ENCODE peak calls at places on chromosomes 4 and X, in seven cellular contexts. P, S, K, Q, H, Y and E are unnamed samples.

GRCh38 chr4:84956014-84956413 is 10.5 kb downstream of the WDFY3 start:
- DNase-seq in P (no peak), S (no peak), K (no peak), Q (no peak), H (no peak), Y (no peak), E (no peak)

GRCh38 chrX:153981231-153981630 is 8.7 kb downstream of the TMEM187 start:
- DNase-seq in P (no peak), S (no peak), K (no peak), Q (no peak), H (no peak), Y (no peak), E (no peak)

GRCh38 chrX:74446876-74447275 is 25.6 kb downstream of the SLC16A2 start:
- DNase-seq in P (no peak), S (no peak), K (no peak), Q (no peak), H (no peak), Y (no peak), E (no peak)

GRCh38 chr4:110683600-110683999 is 60.7 kb upstream of the PITX2 start:
- DNase-seq in P (no peak), S (no peak), K (no peak), Q (no peak), H (no peak), Y (no peak), E (no peak)

GRCh38 chr4:110518889-110519490 is 43.0 kb downstream of the ENPEP start:
- DNase-seq in P (peak; percentile 49), S (no peak), K (no peak), Q (no peak), H (no peak), Y (no peak), E (no peak)

GRCh38 chrX:124478046-124478445 is 131.7 kb downstream of the SH2D1A start:
- DNase-seq in P (no peak), S (no peak), K (no peak), Q (no peak), H (no peak), Y (no peak), E (no peak)

GRCh38 chr4:17494833-17495232 is 17.1 kb downstream of the QDPR start:
- DNase-seq in P (no peak), S (no peak), K (no peak), Q (no peak), H (no peak), Y (no peak), E (no peak)

GRCh38 chrX:53481093-53481492 is 46.9 kb upstream of the HSD17B10 start:
- DNase-seq in P (no peak), S (no peak), K (peak; percentile 32), Q (no peak), H (no peak), Y (no peak), E (no peak)

GRCh38 chr4:89871211-89871610 is 23.4 kb upstream of the MMRN1 start:
- DNase-seq in P (no peak), S (no peak), K (no peak), Q (no peak), H (no peak), Y (no peak), E (no peak)

GRCh38 chrX:110136136-110136535 is 133.2 kb downstream of the TMEM164 start:
- DNase-seq in P (no peak), S (no peak), K (no peak), Q (no peak), H (no peak), Y (no peak), E (no peak)

GRCh38 chr4:150176559-150176958 is 98.3 kb downstream of the DCLK2 start:
- DNase-seq in P (no peak), S (no peak), K (no peak), Q (no peak), H (no peak), Y (no peak), E (no peak)

GRCh38 chrX:134622056-134622812 is 36.0 kb downstream of the PLAC1 start:
- DNase-seq in P (no peak), S (peak; percentile 23), K (peak; percentile 39), Q (no peak), H (no peak), Y (no peak), E (no peak)

GRCh38 chr4:152529880-152530279 is 6.0 kb downstream of the FBXW7 start:
- DNase-seq in P (no peak), S (no peak), K (no peak), Q (no peak), H (no peak), Y (no peak), E (no peak)

GRCh38 chrX:123422875-123423274 is 238.8 kb downstream of the GRIA3 start:
- DNase-seq in P (peak; percentile 5), S (no peak), K (peak; percentile 3), Q (peak; percentile 13), H (no peak), Y (no peak), E (no peak)

GRCh38 chrX:136867518-136867917 is 13.0 kb downstream of the RBMX start:
- DNase-seq in P (no peak), S (no peak), K (no peak), Q (no peak), H (no peak), Y (no peak), E (no peak)

GRCh38 chrX:128051526-128051925 is 677 bp downstream of the ACTRT1 start:
- DNase-seq in P (no peak), S (no peak), K (no peak), Q (no peak), H (no peak), Y (peak; percentile 52), E (no peak)

DNA sequence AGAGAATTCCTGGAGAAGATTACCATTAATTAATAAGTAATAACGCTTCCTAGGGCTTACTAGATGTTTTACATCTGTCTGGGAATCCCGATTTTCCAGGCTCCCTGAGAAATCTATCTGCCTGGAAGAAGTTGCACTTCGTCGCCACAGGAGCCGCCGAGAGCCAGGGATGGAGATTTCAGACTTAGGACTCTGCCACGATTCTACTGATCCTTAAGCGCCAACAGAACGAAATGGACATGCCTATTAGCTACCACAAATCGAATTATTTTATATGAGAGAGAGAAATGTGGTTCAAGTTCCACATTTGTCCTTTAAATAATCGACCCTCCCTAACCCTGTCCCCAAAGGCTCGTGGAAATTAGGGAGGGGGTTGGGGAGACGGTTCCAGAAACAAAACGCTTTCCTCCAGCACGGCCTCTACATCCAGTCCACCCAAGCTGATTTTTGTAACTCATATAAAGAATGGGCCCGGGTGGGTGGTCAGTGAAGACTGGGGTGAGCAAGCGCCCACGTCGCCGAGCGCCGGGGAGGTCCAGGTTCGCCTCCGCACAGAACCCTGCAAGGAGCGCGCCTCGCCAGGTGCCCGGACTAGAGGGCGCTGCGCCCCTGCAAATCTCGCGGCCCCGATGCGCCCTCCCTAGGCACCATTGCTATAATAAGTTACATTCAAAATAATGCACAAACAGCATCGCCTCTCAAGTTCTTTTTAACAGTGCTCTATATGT is 1.9 kb upstream of the FAT1 start:
- DNase-seq in P (peak; percentile 84), S (peak; percentile 64), K (peak; percentile 72), Q (peak; percentile 74), H (peak; percentile 70), Y (peak; percentile 90), E (peak; percentile 80)
- TF ChIP-seq POLR2A in P (no peak), S (no peak), K (no peak), Q (no peak), H (no peak), Y (no peak), E (no peak)

GRCh38 chr4:958314-958665 is 15.1 kb downstream of the DGKQ start:
- DNase-seq in P (no peak), S (no peak), K (no peak), Q (no peak), H (no peak), Y (peak; percentile 56), E (no peak)

GRCh38 chr4:958836-959337 is 14.5 kb downstream of the DGKQ start:
- DNase-seq in P (no peak), S (no peak), K (no peak), Q (no peak), H (peak; percentile 13), Y (peak; percentile 60), E (no peak)

GRCh38 chr4:956531-957230 is 16.7 kb downstream of the DGKQ start:
- DNase-seq in P (no peak), S (no peak), K (no peak), Q (no peak), H (no peak), Y (peak; percentile 27), E (peak; percentile 45)

GRCh38 chr4:957231-957580 is 16.2 kb downstream of the DGKQ start:
- DNase-seq in P (no peak), S (no peak), K (no peak), Q (no peak), H (no peak), Y (peak; percentile 56), E (no peak)

DNA sequence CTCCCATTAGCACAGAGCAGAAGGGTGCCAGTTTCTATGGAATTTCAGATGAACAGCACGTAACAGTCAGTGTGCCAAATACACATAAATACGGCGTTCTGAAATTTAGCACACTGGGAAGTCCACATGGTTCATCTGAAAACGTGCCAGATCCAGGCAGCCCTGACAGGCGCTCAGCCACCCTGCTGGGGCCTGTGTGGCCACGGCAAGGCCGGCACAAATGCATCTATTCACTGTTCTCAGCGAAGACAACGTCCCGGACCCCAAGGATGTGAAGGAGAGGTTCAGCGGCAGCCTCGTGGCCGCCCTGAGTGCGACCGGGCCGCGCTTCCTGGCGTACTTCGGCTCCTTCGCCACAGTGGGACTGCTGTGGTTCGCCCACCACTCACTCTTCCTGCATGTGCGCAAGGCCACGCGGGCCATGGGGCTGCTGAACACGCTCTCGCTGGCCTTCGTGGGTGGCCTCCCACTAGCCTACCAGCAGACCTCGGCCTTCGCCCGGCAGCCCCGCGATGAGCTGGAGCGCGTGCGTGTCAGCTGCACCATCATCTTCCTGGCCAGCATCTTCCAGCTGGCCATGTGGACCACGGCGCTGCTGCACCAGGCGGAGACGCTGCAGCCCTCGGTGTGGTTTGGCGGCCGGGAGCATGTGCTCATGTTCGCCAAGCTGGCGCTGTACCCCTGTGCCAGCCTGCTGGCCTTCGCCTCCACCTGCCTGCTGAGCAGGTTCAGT is 15.6 kb downstream of the DGKQ start:
- DNase-seq in P (no peak), S (no peak), K (no peak), Q (no peak), H (peak; percentile 13), Y (peak; percentile 49), E (peak; percentile 85)
- TF ChIP-seq POLR2A in P (no peak), S (no peak), K (no peak), Q (no peak), H (no peak), Y (no peak), E (no peak)

GRCh38 chr4:41214158-41215146 is at the start of gene APBB2:
- DNase-seq in P (peak; percentile 83), S (peak; percentile 93), K (peak; percentile 86), Q (peak; percentile 95), H (peak; percentile 95), Y (peak; percentile 98), E (peak; percentile 92)
- TF ChIP-seq POLR2A in P (peak; percentile 62), S (peak; percentile 92), K (peak; percentile 76), Q (peak; percentile 68), H (peak; percentile 88), Y (peak; percentile 66), E (peak; percentile 75)

DNA sequence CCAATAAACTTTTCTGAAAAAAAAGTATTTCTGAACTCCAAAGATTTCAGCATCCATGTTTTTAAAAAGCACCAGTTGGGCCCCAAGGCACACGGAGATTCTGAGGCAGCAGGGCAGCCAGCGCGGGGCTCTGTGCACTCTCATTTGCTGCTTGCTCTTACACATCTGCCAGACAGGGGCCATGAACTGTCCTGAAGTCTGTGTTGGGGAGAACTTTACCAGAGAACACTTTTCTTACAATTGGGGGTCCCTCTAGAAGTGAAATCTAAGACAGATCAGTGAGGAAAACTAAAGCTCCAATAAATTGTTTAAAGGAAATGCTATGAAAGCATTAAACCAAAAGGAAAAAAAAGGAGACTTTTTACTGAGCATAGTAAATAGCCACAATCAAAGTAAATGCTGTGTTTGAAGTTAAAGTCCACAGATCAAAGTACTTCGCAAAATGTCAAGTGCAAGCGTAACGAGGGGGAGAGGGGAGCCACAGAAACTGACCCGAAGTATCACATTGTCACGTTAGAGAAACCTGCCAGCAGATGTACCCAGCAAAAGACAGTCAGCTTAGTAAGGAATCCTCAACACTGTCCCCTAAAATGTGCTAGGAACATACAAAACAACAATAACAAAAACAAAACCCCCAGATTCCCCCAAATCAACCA is 37.8 kb downstream of the SORBS2 start:
- DNase-seq in P (no peak), S (no peak), K (no peak), Q (no peak), H (no peak), Y (no peak), E (no peak)
- TF ChIP-seq POLR2A in P (no peak), S (no peak), K (no peak), Q (no peak), H (no peak), Y (no peak), E (no peak)